ENCODE peak calls at places on chromosomes 16 and 17, in nine cellular contexts. Z is fibroblast of gingiva; J is midbrain; R is heart right ventricle; H is germinal center; Y is effector CD4-positive, alpha-beta T cell; W is HT-29; S is type B pancreatic cell; C is left colon. B is an unnamed sample.
A peak's percentile ranks its signal among the peaks of the same experiment; 100 is the strongest.

GRCh38 chr17:45052052-45052772 is 780 bp upstream of the DCAKD start:
- DNase-seq in J (peak; percentile 36), W (peak; percentile 45), Y (peak; percentile 30), Z (no peak), H (no peak), S (no peak), C (peak; percentile 60), R (peak; percentile 55), B (peak; percentile 57)

GRCh38 chr16:30011505-30012480 is 966 bp upstream of the DOC2A start:
- DNase-seq in C (no peak), Y (no peak), W (no peak), S (no peak), R (no peak), J (no peak), H (no peak), Z (no peak), B (no peak)

GRCh38 chr16:30184430-30185140 is 1.2 kb downstream of the CORO1A start:
- DNase-seq in Y (peak; percentile 39), Z (no peak), R (peak; percentile 11), W (peak; percentile 14), C (peak; percentile 43), S (no peak), H (peak; percentile 43), J (no peak), B (peak; percentile 76)

GRCh38 chr16:68732741-68733399 is 4.2 kb upstream of the CDH1 start:
- DNase-seq in R (no peak), Y (no peak), S (no peak), W (no peak), H (no peak), C (no peak), J (no peak), Z (no peak), B (no peak)

GRCh38 chr16:58421029-58421428 is 28.8 kb downstream of the GINS3 start:
- DNase-seq in R (no peak), J (no peak), H (no peak), Z (no peak), S (no peak), W (no peak), Y (no peak), C (no peak), B (no peak)

GRCh38 chr16:70740919-70741778 is 55.3 kb upstream of the MTSS2 start:
- DNase-seq in R (no peak), H (no peak), S (no peak), J (no peak), Y (no peak), Z (peak; percentile 94), C (no peak), W (peak; percentile 53), B (no peak)

GRCh38 chr16:57801098-57801855 is 1.0 kb downstream of the KIFC3 start:
- DNase-seq in C (no peak), W (peak; percentile 61), R (no peak), Y (no peak), S (no peak), H (no peak), J (no peak), Z (peak; percentile 53), B (no peak)

GRCh38 chr16:67723940-67724339 is 4.8 kb upstream of the GFOD2 start:
- DNase-seq in H (no peak), Z (no peak), W (no peak), Y (no peak), R (no peak), S (no peak), C (no peak), J (no peak), B (no peak)

GRCh38 chr17:19928299-19928698 is 49.3 kb downstream of the AKAP10 start:
- DNase-seq in H (no peak), Y (no peak), C (no peak), Z (peak; percentile 88), S (no peak), W (no peak), R (no peak), J (no peak), B (no peak)

GRCh38 chr17:56997313-56997712 is 19.4 kb downstream of the SCPEP1 start:
- DNase-seq in Y (no peak), W (no peak), J (no peak), R (no peak), S (no peak), Z (no peak), H (no peak), C (no peak), B (no peak)

GRCh38 chr17:83109793-83110645 is 30.6 kb downstream of the METRNL start:
- DNase-seq in Z (peak; percentile 97), R (peak; percentile 86), J (no peak), S (no peak), W (peak; percentile 94), Y (no peak), C (peak; percentile 88), H (no peak), B (no peak)

GRCh38 chr16:9364721-9365693 is 273.6 kb downstream of the HAPSTR1 start:
- DNase-seq in H (no peak), C (peak; percentile 24), Y (no peak), J (peak; percentile 85), Z (no peak), S (no peak), W (no peak), R (peak; percentile 80), B (no peak)

GRCh38 chr17:45228121-45228941 is 6.6 kb downstream of the FMNL1 start:
- DNase-seq in H (no peak), R (no peak), J (no peak), Z (no peak), Y (no peak), C (peak; percentile 27), S (no peak), W (no peak), B (no peak)

GRCh38 chr17:1979182-1979980 is 45.8 kb downstream of the RTN4RL1 start:
- DNase-seq in W (no peak), C (no peak), J (no peak), H (no peak), R (no peak), S (no peak), Z (no peak), Y (no peak), B (no peak)

GRCh38 chr17:17729620-17730249 is 48.5 kb downstream of the RAI1 start:
- DNase-seq in C (peak; percentile 54), S (no peak), H (peak; percentile 74), Y (peak; percentile 46), W (peak; percentile 80), J (no peak), R (no peak), Z (no peak), B (peak; percentile 22)

GRCh38 chr16:4172070-4172469 is 55.8 kb upstream of the ADCY9 start:
- DNase-seq in J (no peak), H (no peak), S (no peak), C (no peak), R (no peak), Z (peak; percentile 30), Y (no peak), W (no peak), B (no peak)

GRCh38 chr17:80649200-80649644 is 104.6 kb downstream of the RPTOR start:
- DNase-seq in S (no peak), W (no peak), H (no peak), R (no peak), C (no peak), Z (no peak), J (no peak), Y (no peak), B (no peak)

GRCh38 chr17:19769946-19770652 is 22.0 kb upstream of the ALDH3A1 start:
- DNase-seq in C (no peak), J (no peak), W (no peak), H (no peak), S (peak; percentile 37), Z (peak; percentile 14), R (no peak), Y (no peak), B (no peak)

GRCh38 chr16:54286330-54287017 is at the start of gene IRX3:
- DNase-seq in R (peak; percentile 92), H (no peak), W (no peak), J (peak; percentile 69), Z (peak; percentile 95), C (no peak), Y (no peak), S (peak; percentile 84), B (no peak)

GRCh38 chr16:87542531-87543102 is 49.8 kb upstream of the ZCCHC14 start:
- DNase-seq in C (no peak), Y (no peak), Z (no peak), H (no peak), S (no peak), W (no peak), R (no peak), J (no peak), B (no peak)

GRCh38 chr17:66725956-66726355 is 109.0 kb upstream of the CACNG5 start:
- DNase-seq in W (no peak), H (no peak), R (no peak), Y (no peak), C (peak; percentile 16), J (no peak), S (no peak), Z (no peak), B (no peak)

GRCh38 chr16:10242916-10243315 is 60.7 kb upstream of the GRIN2A start:
- DNase-seq in H (no peak), R (no peak), S (no peak), Z (no peak), J (no peak), W (no peak), Y (no peak), C (no peak), B (no peak)

GRCh38 chr17:50642722-50643656 is 8.3 kb downstream of the ABCC3 start:
- DNase-seq in J (no peak), R (no peak), C (no peak), H (no peak), W (no peak), Y (no peak), Z (no peak), S (no peak), B (no peak)

GRCh38 chr17:4554441-4554996 is 665 bp downstream of the MYBBP1A start:
- DNase-seq in Z (no peak), R (no peak), W (no peak), J (no peak), C (no peak), H (no peak), Y (no peak), S (no peak), B (no peak)

B was measured in CD8-positive, alpha-beta memory T cell.